ENCODE peak calls at places on chromosomes 7 and 10, in ten cellular contexts. One of them, this sample, is unnamed.

GRCh38 chr10:43055991-43056567 is 20.8 kb upstream of the RET start:
- DNase-seq in fibroblast of pulmonary artery: no peak
- DNase-seq in brain microvascular endothelial cell: no peak
- DNase-seq in PC-3: no peak
- DNase-seq in heart left ventricle: peak
- DNase-seq in tibial artery: peak
- DNase-seq in Panc1: no peak
- DNase-seq in spleen: peak
- DNase-seq in foreskin fibroblast: no peak
- DNase-seq in endothelial cell of umbilical vein: no peak
- DNase-seq in this sample: no peak

GRCh38 chr10:34046651-34047050 is 712.2 kb upstream of the NRP1 start:
- DNase-seq in foreskin fibroblast: peak
- DNase-seq in heart left ventricle: no peak
- DNase-seq in spleen: no peak
- DNase-seq in fibroblast of pulmonary artery: no peak
- DNase-seq in brain microvascular endothelial cell: no peak
- DNase-seq in PC-3: no peak
- DNase-seq in tibial artery: no peak
- DNase-seq in endothelial cell of umbilical vein: no peak
- DNase-seq in Panc1: no peak
- DNase-seq in this sample: no peak

GRCh38 chr7:22653981-22654380 is 73.0 kb upstream of the IL6 start:
- DNase-seq in heart left ventricle: no peak
- DNase-seq in tibial artery: no peak
- DNase-seq in brain microvascular endothelial cell: no peak
- DNase-seq in endothelial cell of umbilical vein: peak
- DNase-seq in spleen: no peak
- DNase-seq in fibroblast of pulmonary artery: peak
- DNase-seq in foreskin fibroblast: no peak
- DNase-seq in PC-3: no peak
- DNase-seq in Panc1: no peak
- DNase-seq in this sample: no peak

GRCh38 chr7:88432321-88432720 is 125.6 kb upstream of the STEAP4 start:
- DNase-seq in spleen: no peak
- DNase-seq in tibial artery: no peak
- DNase-seq in Panc1: no peak
- DNase-seq in fibroblast of pulmonary artery: no peak
- DNase-seq in endothelial cell of umbilical vein: no peak
- DNase-seq in PC-3: no peak
- DNase-seq in heart left ventricle: no peak
- DNase-seq in brain microvascular endothelial cell: no peak
- DNase-seq in foreskin fibroblast: peak
- DNase-seq in this sample: no peak

GRCh38 chr7:75996476-75996875 is 2.1 kb upstream of the TMEM120A start:
- DNase-seq in heart left ventricle: no peak
- DNase-seq in tibial artery: peak
- DNase-seq in endothelial cell of umbilical vein: no peak
- DNase-seq in brain microvascular endothelial cell: no peak
- DNase-seq in foreskin fibroblast: no peak
- DNase-seq in PC-3: no peak
- DNase-seq in spleen: peak
- DNase-seq in fibroblast of pulmonary artery: no peak
- DNase-seq in Panc1: no peak
- DNase-seq in this sample: no peak

GRCh38 chr10:92290076-92290836 is 622 bp downstream of the CPEB3 start:
- DNase-seq in PC-3: peak
- DNase-seq in spleen: no peak
- DNase-seq in fibroblast of pulmonary artery: peak
- DNase-seq in brain microvascular endothelial cell: peak
- DNase-seq in heart left ventricle: no peak
- DNase-seq in endothelial cell of umbilical vein: peak
- DNase-seq in foreskin fibroblast: peak
- DNase-seq in tibial artery: peak
- DNase-seq in Panc1: no peak
- DNase-seq in this sample: peak

GRCh38 chr7:5528071-5528814 is 104.6 kb upstream of the TNRC18 start:
- DNase-seq in spleen: peak
- DNase-seq in endothelial cell of umbilical vein: peak
- DNase-seq in fibroblast of pulmonary artery: peak
- DNase-seq in foreskin fibroblast: peak
- DNase-seq in tibial artery: peak
- DNase-seq in heart left ventricle: peak
- DNase-seq in brain microvascular endothelial cell: no peak
- DNase-seq in Panc1: no peak
- DNase-seq in PC-3: no peak
- DNase-seq in this sample: no peak

GRCh38 chr10:4183761-4184261 is 398.8 kb upstream of the KLF6 start:
- DNase-seq in brain microvascular endothelial cell: peak
- DNase-seq in PC-3: peak
- DNase-seq in Panc1: no peak
- DNase-seq in heart left ventricle: no peak
- DNase-seq in fibroblast of pulmonary artery: peak
- DNase-seq in tibial artery: no peak
- DNase-seq in foreskin fibroblast: peak
- DNase-seq in endothelial cell of umbilical vein: peak
- DNase-seq in spleen: no peak
- DNase-seq in this sample: peak

GRCh38 chr7:102119213-102119651 is 167.4 kb upstream of the SH2B2 start:
- DNase-seq in tibial artery: no peak
- DNase-seq in Panc1: no peak
- DNase-seq in brain microvascular endothelial cell: no peak
- DNase-seq in spleen: peak
- DNase-seq in endothelial cell of umbilical vein: no peak
- DNase-seq in fibroblast of pulmonary artery: peak
- DNase-seq in foreskin fibroblast: peak
- DNase-seq in PC-3: no peak
- DNase-seq in heart left ventricle: no peak
- DNase-seq in this sample: no peak

GRCh38 chr10:29297678-29298077 is 8.8 kb downstream of the LYZL1 start:
- DNase-seq in spleen: no peak
- DNase-seq in fibroblast of pulmonary artery: no peak
- DNase-seq in heart left ventricle: no peak
- DNase-seq in foreskin fibroblast: no peak
- DNase-seq in PC-3: no peak
- DNase-seq in endothelial cell of umbilical vein: no peak
- DNase-seq in brain microvascular endothelial cell: no peak
- DNase-seq in Panc1: no peak
- DNase-seq in tibial artery: no peak
- DNase-seq in this sample: no peak

GRCh38 chr10:126432507-126432906 is 44.2 kb upstream of the ADAM12 start:
- DNase-seq in PC-3: no peak
- DNase-seq in spleen: no peak
- DNase-seq in endothelial cell of umbilical vein: no peak
- DNase-seq in heart left ventricle: no peak
- DNase-seq in tibial artery: no peak
- DNase-seq in Panc1: no peak
- DNase-seq in fibroblast of pulmonary artery: no peak
- DNase-seq in foreskin fibroblast: no peak
- DNase-seq in brain microvascular endothelial cell: no peak
- DNase-seq in this sample: no peak

GRCh38 chr7:16587785-16588184 is 57.8 kb downstream of the ANKMY2 start:
- DNase-seq in heart left ventricle: no peak
- DNase-seq in brain microvascular endothelial cell: no peak
- DNase-seq in tibial artery: no peak
- DNase-seq in PC-3: no peak
- DNase-seq in fibroblast of pulmonary artery: no peak
- DNase-seq in foreskin fibroblast: no peak
- DNase-seq in endothelial cell of umbilical vein: no peak
- DNase-seq in spleen: no peak
- DNase-seq in Panc1: no peak
- DNase-seq in this sample: no peak

GRCh38 chr10:71331736-71332135 is 12.7 kb downstream of the SLC29A3 start:
- DNase-seq in endothelial cell of umbilical vein: no peak
- DNase-seq in tibial artery: no peak
- DNase-seq in brain microvascular endothelial cell: no peak
- DNase-seq in foreskin fibroblast: no peak
- DNase-seq in spleen: no peak
- DNase-seq in heart left ventricle: no peak
- DNase-seq in Panc1: no peak
- DNase-seq in fibroblast of pulmonary artery: no peak
- DNase-seq in PC-3: no peak
- DNase-seq in this sample: no peak

GRCh38 chr10:126156012-126156411 is 232.3 kb downstream of the ADAM12 start:
- DNase-seq in brain microvascular endothelial cell: no peak
- DNase-seq in tibial artery: no peak
- DNase-seq in Panc1: no peak
- DNase-seq in foreskin fibroblast: no peak
- DNase-seq in spleen: no peak
- DNase-seq in PC-3: no peak
- DNase-seq in heart left ventricle: no peak
- DNase-seq in endothelial cell of umbilical vein: no peak
- DNase-seq in fibroblast of pulmonary artery: no peak
- DNase-seq in this sample: no peak

GRCh38 chr7:113349339-113349738 is 231.0 kb upstream of the SMIM30 start:
- DNase-seq in spleen: no peak
- DNase-seq in endothelial cell of umbilical vein: no peak
- DNase-seq in heart left ventricle: no peak
- DNase-seq in Panc1: no peak
- DNase-seq in foreskin fibroblast: no peak
- DNase-seq in tibial artery: no peak
- DNase-seq in PC-3: no peak
- DNase-seq in brain microvascular endothelial cell: no peak
- DNase-seq in fibroblast of pulmonary artery: no peak
- DNase-seq in this sample: no peak

GRCh38 chr10:117503886-117504205 is 38.7 kb upstream of the EMX2 start:
- DNase-seq in heart left ventricle: no peak
- DNase-seq in PC-3: no peak
- DNase-seq in brain microvascular endothelial cell: no peak
- DNase-seq in endothelial cell of umbilical vein: no peak
- DNase-seq in fibroblast of pulmonary artery: no peak
- DNase-seq in foreskin fibroblast: no peak
- DNase-seq in Panc1: no peak
- DNase-seq in spleen: no peak
- DNase-seq in tibial artery: no peak
- DNase-seq in this sample: no peak

GRCh38 chr7:28815928-28816373 is 142.2 kb downstream of the TRIL start:
- DNase-seq in PC-3: no peak
- DNase-seq in spleen: no peak
- DNase-seq in heart left ventricle: no peak
- DNase-seq in tibial artery: no peak
- DNase-seq in endothelial cell of umbilical vein: no peak
- DNase-seq in brain microvascular endothelial cell: no peak
- DNase-seq in fibroblast of pulmonary artery: no peak
- DNase-seq in Panc1: no peak
- DNase-seq in foreskin fibroblast: no peak
- DNase-seq in this sample: no peak
- H3K4me3 ChIP-seq in PC-3: no peak
- H3K4me3 ChIP-seq in spleen: no peak
- H3K4me3 ChIP-seq in heart left ventricle: no peak
- H3K4me3 ChIP-seq in tibial artery: no peak
- H3K4me3 ChIP-seq in endothelial cell of umbilical vein: no peak
- H3K4me3 ChIP-seq in brain microvascular endothelial cell: no peak
- H3K4me3 ChIP-seq in fibroblast of pulmonary artery: no peak
- H3K4me3 ChIP-seq in Panc1: no peak
- H3K4me3 ChIP-seq in foreskin fibroblast: no peak
- H3K4me3 ChIP-seq in this sample: no peak

GRCh38 chr10:133309111-133309719 is 501 bp downstream of the ZNF511 start:
- DNase-seq in brain microvascular endothelial cell: peak
- DNase-seq in heart left ventricle: peak
- DNase-seq in fibroblast of pulmonary artery: peak
- DNase-seq in foreskin fibroblast: peak
- DNase-seq in tibial artery: peak
- DNase-seq in spleen: peak
- DNase-seq in endothelial cell of umbilical vein: peak
- DNase-seq in PC-3: peak
- DNase-seq in Panc1: no peak
- DNase-seq in this sample: peak
- TF ChIP-seq CTCF in brain microvascular endothelial cell: no peak
- TF ChIP-seq CTCF in heart left ventricle: no peak
- TF ChIP-seq CTCF in fibroblast of pulmonary artery: no peak
- TF ChIP-seq CTCF in foreskin fibroblast: no peak
- TF ChIP-seq CTCF in tibial artery: no peak
- TF ChIP-seq CTCF in spleen: no peak
- TF ChIP-seq CTCF in endothelial cell of umbilical vein: no peak
- TF ChIP-seq CTCF in PC-3: peak
- TF ChIP-seq CTCF in Panc1: no peak
- TF ChIP-seq CTCF in this sample: no peak

DNA sequence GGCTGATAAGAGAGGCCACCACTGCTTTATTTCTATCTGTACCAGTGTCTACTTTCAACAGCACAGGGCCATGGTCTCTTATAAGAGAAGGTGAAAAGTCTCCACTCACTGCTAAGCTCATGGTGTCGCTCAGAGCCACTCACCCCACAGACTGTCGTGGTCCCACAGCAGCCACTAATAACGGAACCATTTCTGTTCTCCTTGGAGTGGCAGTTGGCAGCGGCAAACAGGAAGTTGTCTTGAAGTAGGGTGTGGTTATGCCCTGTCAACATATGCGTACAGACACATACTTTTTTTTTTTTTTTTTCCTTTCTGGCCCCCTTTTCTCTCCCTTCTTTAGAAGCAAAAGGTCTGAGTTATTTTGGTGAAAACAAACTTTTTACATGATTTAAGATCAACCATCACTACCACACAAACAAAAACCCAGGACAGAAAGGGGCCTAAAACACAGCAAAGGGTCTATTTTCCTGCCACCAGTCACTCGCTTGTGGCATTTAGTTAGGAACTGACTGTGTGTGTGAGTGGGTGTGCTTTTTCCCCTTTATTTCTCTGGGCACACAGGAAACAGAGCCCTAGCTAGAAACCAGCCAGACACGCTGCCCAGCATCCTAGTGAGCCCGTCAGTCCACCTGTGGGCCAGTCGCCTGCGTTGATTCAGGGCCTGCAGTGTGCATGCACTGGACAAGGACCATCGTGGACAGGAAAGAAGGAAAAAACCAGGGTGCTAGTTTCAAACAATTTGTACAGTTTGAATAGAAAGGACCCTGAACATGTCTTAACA is 96.7 kb upstream of the EFCAB10 start:
- DNase-seq in PC-3: no peak
- DNase-seq in heart left ventricle: no peak
- DNase-seq in spleen: peak
- DNase-seq in Panc1: no peak
- DNase-seq in foreskin fibroblast: no peak
- DNase-seq in brain microvascular endothelial cell: no peak
- DNase-seq in fibroblast of pulmonary artery: no peak
- DNase-seq in tibial artery: no peak
- DNase-seq in endothelial cell of umbilical vein: no peak
- DNase-seq in this sample: no peak
- H3K4me3 ChIP-seq in PC-3: peak
- H3K4me3 ChIP-seq in heart left ventricle: peak
- H3K4me3 ChIP-seq in spleen: peak
- H3K4me3 ChIP-seq in Panc1: no peak
- H3K4me3 ChIP-seq in foreskin fibroblast: no peak
- H3K4me3 ChIP-seq in brain microvascular endothelial cell: no peak
- H3K4me3 ChIP-seq in fibroblast of pulmonary artery: no peak
- H3K4me3 ChIP-seq in tibial artery: peak
- H3K4me3 ChIP-seq in endothelial cell of umbilical vein: no peak
- H3K4me3 ChIP-seq in this sample: no peak

DNA sequence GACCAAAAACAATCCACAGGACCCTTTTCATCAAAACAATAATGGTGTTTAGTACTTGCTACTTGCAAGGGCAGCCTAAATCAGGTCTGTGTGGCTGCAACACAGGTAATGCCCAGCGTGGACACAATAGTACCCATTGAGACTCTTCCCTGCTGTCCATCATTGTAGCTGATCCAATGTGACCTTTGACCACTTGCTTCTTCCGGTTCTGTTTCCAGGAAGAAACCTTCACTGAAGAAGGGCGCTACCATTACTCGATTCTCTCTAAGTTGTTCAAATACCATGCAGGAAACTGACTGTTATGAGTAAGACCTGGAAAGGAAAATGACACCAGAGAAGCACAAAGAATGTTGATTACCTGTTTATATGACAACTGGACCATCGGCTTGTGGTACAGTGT is 1077.3 kb downstream of the KCNMA1 start:
- DNase-seq in heart left ventricle: no peak
- DNase-seq in tibial artery: no peak
- DNase-seq in spleen: no peak
- DNase-seq in Panc1: no peak
- DNase-seq in fibroblast of pulmonary artery: no peak
- DNase-seq in PC-3: peak
- DNase-seq in endothelial cell of umbilical vein: no peak
- DNase-seq in foreskin fibroblast: no peak
- DNase-seq in brain microvascular endothelial cell: no peak
- DNase-seq in this sample: no peak
- TF ChIP-seq CTCF in heart left ventricle: no peak
- TF ChIP-seq CTCF in tibial artery: no peak
- TF ChIP-seq CTCF in spleen: no peak
- TF ChIP-seq CTCF in Panc1: no peak
- TF ChIP-seq CTCF in fibroblast of pulmonary artery: no peak
- TF ChIP-seq CTCF in PC-3: no peak
- TF ChIP-seq CTCF in endothelial cell of umbilical vein: no peak
- TF ChIP-seq CTCF in foreskin fibroblast: no peak
- TF ChIP-seq CTCF in brain microvascular endothelial cell: no peak
- TF ChIP-seq CTCF in this sample: no peak

This sample was measured in astrocyte of the cerebellum.